ENCODE peak calls at places on chromosome 17, in ten cellular contexts. One of them, this sample, is unnamed. For H3K9me3, the result is how much of the 10 kb centered on the place peaks cover.

GRCh38 chr17:62601438-62601837 is 26.0 kb upstream of the MRC2 start:
- DNase-seq in neuronal stem cell: no peak
- DNase-seq in AG04450: no peak
- DNase-seq in endodermal cell: no peak
- DNase-seq in left ventricle myocardium inferior: no peak
- DNase-seq in ovary: no peak
- DNase-seq in CD8-positive, alpha-beta T cell: no peak
- DNase-seq in Karpas-422: no peak
- DNase-seq in thyroid gland: no peak
- DNase-seq in PC-9: no peak
- DNase-seq in this sample: no peak

GRCh38 chr17:4770632-4771031 is 1.1 kb upstream of the TM4SF5 start:
- DNase-seq in neuronal stem cell: no peak
- DNase-seq in AG04450: no peak
- DNase-seq in endodermal cell: no peak
- DNase-seq in left ventricle myocardium inferior: no peak
- DNase-seq in ovary: no peak
- DNase-seq in CD8-positive, alpha-beta T cell: no peak
- DNase-seq in Karpas-422: no peak
- DNase-seq in thyroid gland: no peak
- DNase-seq in PC-9: no peak
- DNase-seq in this sample: no peak

GRCh38 chr17:2212328-2212981 is 91.1 kb downstream of the SMG6 start:
- DNase-seq in neuronal stem cell: no peak
- DNase-seq in AG04450: no peak
- DNase-seq in endodermal cell: no peak
- DNase-seq in left ventricle myocardium inferior: peak
- DNase-seq in ovary: no peak
- DNase-seq in CD8-positive, alpha-beta T cell: no peak
- DNase-seq in Karpas-422: no peak
- DNase-seq in thyroid gland: peak
- DNase-seq in PC-9: no peak
- DNase-seq in this sample: no peak

GRCh38 chr17:39462644-39463375 is 1.5 kb downstream of the CDK12 start:
- DNase-seq in neuronal stem cell: no peak
- DNase-seq in AG04450: no peak
- DNase-seq in endodermal cell: peak
- DNase-seq in left ventricle myocardium inferior: no peak
- DNase-seq in ovary: no peak
- DNase-seq in CD8-positive, alpha-beta T cell: peak
- DNase-seq in Karpas-422: peak
- DNase-seq in thyroid gland: peak
- DNase-seq in PC-9: no peak
- DNase-seq in this sample: peak

GRCh38 chr17:15490634-15491261 is 23.3 kb upstream of the CDRT4 start:
- DNase-seq in neuronal stem cell: peak
- DNase-seq in AG04450: no peak
- DNase-seq in endodermal cell: peak
- DNase-seq in left ventricle myocardium inferior: peak
- DNase-seq in ovary: no peak
- DNase-seq in CD8-positive, alpha-beta T cell: no peak
- DNase-seq in Karpas-422: no peak
- DNase-seq in thyroid gland: peak
- DNase-seq in PC-9: peak
- DNase-seq in this sample: peak

GRCh38 chr17:81607431-81607830 is 29.5 kb downstream of the NPLOC4 start:
- DNase-seq in neuronal stem cell: no peak
- DNase-seq in AG04450: no peak
- DNase-seq in endodermal cell: no peak
- DNase-seq in left ventricle myocardium inferior: no peak
- DNase-seq in ovary: no peak
- DNase-seq in CD8-positive, alpha-beta T cell: no peak
- DNase-seq in Karpas-422: no peak
- DNase-seq in thyroid gland: no peak
- DNase-seq in PC-9: no peak
- DNase-seq in this sample: no peak

GRCh38 chr17:35094902-35095301 is 24.8 kb downstream of the RAD51D start:
- DNase-seq in neuronal stem cell: no peak
- DNase-seq in AG04450: peak
- DNase-seq in endodermal cell: no peak
- DNase-seq in left ventricle myocardium inferior: no peak
- DNase-seq in ovary: no peak
- DNase-seq in CD8-positive, alpha-beta T cell: no peak
- DNase-seq in Karpas-422: no peak
- DNase-seq in thyroid gland: no peak
- DNase-seq in PC-9: peak
- DNase-seq in this sample: no peak

GRCh38 chr17:79933863-79934652 is 94.8 kb upstream of the CBX4 start:
- DNase-seq in neuronal stem cell: no peak
- DNase-seq in AG04450: no peak
- DNase-seq in endodermal cell: no peak
- DNase-seq in left ventricle myocardium inferior: no peak
- DNase-seq in ovary: no peak
- DNase-seq in CD8-positive, alpha-beta T cell: no peak
- DNase-seq in Karpas-422: peak
- DNase-seq in thyroid gland: peak
- DNase-seq in PC-9: peak
- DNase-seq in this sample: peak

GRCh38 chr17:12492450-12492849 is 173.2 kb upstream of the MYOCD start:
- DNase-seq in neuronal stem cell: no peak
- DNase-seq in AG04450: peak
- DNase-seq in endodermal cell: no peak
- DNase-seq in left ventricle myocardium inferior: no peak
- DNase-seq in ovary: no peak
- DNase-seq in CD8-positive, alpha-beta T cell: no peak
- DNase-seq in Karpas-422: no peak
- DNase-seq in thyroid gland: no peak
- DNase-seq in PC-9: no peak
- DNase-seq in this sample: no peak

GRCh38 chr17:80677214-80677756 is 132.6 kb downstream of the RPTOR start:
- DNase-seq in neuronal stem cell: no peak
- DNase-seq in AG04450: no peak
- DNase-seq in endodermal cell: no peak
- DNase-seq in left ventricle myocardium inferior: no peak
- DNase-seq in ovary: no peak
- DNase-seq in CD8-positive, alpha-beta T cell: no peak
- DNase-seq in Karpas-422: no peak
- DNase-seq in thyroid gland: no peak
- DNase-seq in PC-9: no peak
- DNase-seq in this sample: no peak

GRCh38 chr17:37490022-37490587 is 414 bp downstream of the DUSP14 start:
- DNase-seq in neuronal stem cell: peak
- DNase-seq in AG04450: no peak
- DNase-seq in endodermal cell: peak
- DNase-seq in left ventricle myocardium inferior: peak
- DNase-seq in ovary: peak
- DNase-seq in CD8-positive, alpha-beta T cell: peak
- DNase-seq in Karpas-422: peak
- DNase-seq in thyroid gland: peak
- DNase-seq in PC-9: peak
- DNase-seq in this sample: peak

GRCh38 chr17:72349508-72350472 is 229.0 kb downstream of the SOX9 start:
- DNase-seq in neuronal stem cell: no peak
- DNase-seq in AG04450: no peak
- DNase-seq in endodermal cell: no peak
- DNase-seq in left ventricle myocardium inferior: no peak
- DNase-seq in ovary: no peak
- DNase-seq in CD8-positive, alpha-beta T cell: no peak
- DNase-seq in Karpas-422: no peak
- DNase-seq in thyroid gland: no peak
- DNase-seq in PC-9: no peak
- DNase-seq in this sample: no peak

GRCh38 chr17:6343736-6344135 is 91.2 kb downstream of the AIPL1 start:
- DNase-seq in neuronal stem cell: no peak
- DNase-seq in AG04450: no peak
- DNase-seq in endodermal cell: no peak
- DNase-seq in left ventricle myocardium inferior: no peak
- DNase-seq in ovary: no peak
- DNase-seq in CD8-positive, alpha-beta T cell: no peak
- DNase-seq in Karpas-422: no peak
- DNase-seq in thyroid gland: no peak
- DNase-seq in PC-9: no peak
- DNase-seq in this sample: no peak

GRCh38 chr17:71438631-71439146 is 682.1 kb upstream of the SOX9 start:
- DNase-seq in neuronal stem cell: no peak
- DNase-seq in AG04450: peak
- DNase-seq in endodermal cell: no peak
- DNase-seq in left ventricle myocardium inferior: no peak
- DNase-seq in ovary: no peak
- DNase-seq in CD8-positive, alpha-beta T cell: no peak
- DNase-seq in Karpas-422: no peak
- DNase-seq in thyroid gland: peak
- DNase-seq in PC-9: peak
- DNase-seq in this sample: peak

GRCh38 chr17:83079340-83079747 is at the start of gene METRNL:
- DNase-seq in neuronal stem cell: peak
- DNase-seq in AG04450: no peak
- DNase-seq in endodermal cell: peak
- DNase-seq in left ventricle myocardium inferior: peak
- DNase-seq in ovary: peak
- DNase-seq in CD8-positive, alpha-beta T cell: peak
- DNase-seq in Karpas-422: peak
- DNase-seq in thyroid gland: peak
- DNase-seq in PC-9: peak
- DNase-seq in this sample: peak

GRCh38 chr17:43849116-43849515 is 2.1 kb downstream of the CD300LG start:
- DNase-seq in neuronal stem cell: no peak
- DNase-seq in AG04450: no peak
- DNase-seq in endodermal cell: no peak
- DNase-seq in left ventricle myocardium inferior: no peak
- DNase-seq in ovary: no peak
- DNase-seq in CD8-positive, alpha-beta T cell: no peak
- DNase-seq in Karpas-422: no peak
- DNase-seq in thyroid gland: no peak
- DNase-seq in PC-9: no peak
- DNase-seq in this sample: no peak

GRCh38 chr17:79685121-79685520 is 45.6 kb upstream of the ENPP7 start:
- DNase-seq in neuronal stem cell: no peak
- DNase-seq in AG04450: no peak
- DNase-seq in endodermal cell: no peak
- DNase-seq in left ventricle myocardium inferior: peak
- DNase-seq in ovary: no peak
- DNase-seq in CD8-positive, alpha-beta T cell: no peak
- DNase-seq in Karpas-422: no peak
- DNase-seq in thyroid gland: no peak
- DNase-seq in PC-9: no peak
- DNase-seq in this sample: no peak

DNA sequence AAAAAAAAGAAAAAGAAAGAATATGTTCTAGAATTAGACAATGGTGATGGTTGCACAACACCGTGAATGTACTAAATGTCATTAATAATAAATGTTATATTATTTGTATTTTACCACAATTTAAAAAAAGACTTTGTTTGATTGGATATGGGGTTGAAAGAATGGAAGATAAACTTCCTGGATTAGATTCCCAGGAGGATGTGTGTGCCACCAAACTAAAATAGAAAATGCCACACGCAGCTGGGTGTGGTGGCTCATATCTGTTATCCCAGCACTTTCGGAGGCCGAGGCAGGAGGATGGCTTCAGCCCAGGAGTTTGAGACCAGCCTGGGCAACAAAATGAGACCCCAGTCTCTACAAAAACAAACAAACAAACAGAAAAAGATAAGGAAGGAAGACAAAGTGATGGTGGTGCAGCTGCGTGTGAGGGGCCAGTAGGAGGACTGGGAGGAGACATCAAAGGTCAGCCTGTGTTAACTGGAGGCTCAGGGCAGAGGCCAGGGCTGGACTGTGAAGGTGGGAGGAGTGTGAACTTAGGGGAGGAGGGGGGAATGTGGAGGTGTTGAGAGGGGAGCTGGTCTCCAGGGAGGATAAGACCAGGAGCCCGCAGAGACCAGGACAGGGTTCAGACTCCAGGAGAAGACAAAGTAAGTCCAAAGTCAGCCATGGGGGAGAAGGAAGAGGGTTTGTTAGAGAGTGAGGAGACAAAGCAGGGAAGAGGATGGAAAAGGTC is 4.1 kb downstream of the PECAM1 start:
- DNase-seq in neuronal stem cell: no peak
- DNase-seq in AG04450: no peak
- DNase-seq in endodermal cell: no peak
- DNase-seq in left ventricle myocardium inferior: no peak
- DNase-seq in ovary: no peak
- DNase-seq in CD8-positive, alpha-beta T cell: no peak
- DNase-seq in Karpas-422: no peak
- DNase-seq in thyroid gland: no peak
- DNase-seq in PC-9: no peak
- DNase-seq in this sample: no peak
- H3K4me3 ChIP-seq in neuronal stem cell: no peak
- H3K4me3 ChIP-seq in AG04450: no peak
- H3K4me3 ChIP-seq in endodermal cell: no peak
- H3K4me3 ChIP-seq in left ventricle myocardium inferior: peak
- H3K4me3 ChIP-seq in ovary: peak
- H3K4me3 ChIP-seq in CD8-positive, alpha-beta T cell: no peak
- H3K4me3 ChIP-seq in Karpas-422: no peak
- H3K4me3 ChIP-seq in thyroid gland: no peak
- H3K4me3 ChIP-seq in PC-9: peak
- H3K4me3 ChIP-seq in this sample: no peak

GRCh38 chr17:10083864-10084263 is 114.5 kb downstream of the GAS7 start:
- DNase-seq in neuronal stem cell: no peak
- DNase-seq in AG04450: no peak
- DNase-seq in endodermal cell: no peak
- DNase-seq in left ventricle myocardium inferior: no peak
- DNase-seq in ovary: no peak
- DNase-seq in CD8-positive, alpha-beta T cell: no peak
- DNase-seq in Karpas-422: no peak
- DNase-seq in thyroid gland: no peak
- DNase-seq in PC-9: no peak
- DNase-seq in this sample: no peak
- H3K9me3 ChIP-seq in neuronal stem cell: under half
- H3K9me3 ChIP-seq in AG04450: under half
- H3K9me3 ChIP-seq in endodermal cell: under half
- H3K9me3 ChIP-seq in left ventricle myocardium inferior: under half
- H3K9me3 ChIP-seq in ovary: under half
- H3K9me3 ChIP-seq in CD8-positive, alpha-beta T cell: under half
- H3K9me3 ChIP-seq in Karpas-422: under half
- H3K9me3 ChIP-seq in thyroid gland: under half
- H3K9me3 ChIP-seq in PC-9: under half
- H3K9me3 ChIP-seq in this sample: under half

GRCh38 chr17:17781591-17782424 is 55.0 kb downstream of the SREBF1 start:
- DNase-seq in neuronal stem cell: peak
- DNase-seq in AG04450: no peak
- DNase-seq in endodermal cell: peak
- DNase-seq in left ventricle myocardium inferior: peak
- DNase-seq in ovary: peak
- DNase-seq in CD8-positive, alpha-beta T cell: no peak
- DNase-seq in Karpas-422: peak
- DNase-seq in thyroid gland: peak
- DNase-seq in PC-9: peak
- DNase-seq in this sample: no peak
- H3K4me3 ChIP-seq in neuronal stem cell: peak
- H3K4me3 ChIP-seq in AG04450: peak
- H3K4me3 ChIP-seq in endodermal cell: peak
- H3K4me3 ChIP-seq in left ventricle myocardium inferior: peak
- H3K4me3 ChIP-seq in ovary: peak
- H3K4me3 ChIP-seq in CD8-positive, alpha-beta T cell: no peak
- H3K4me3 ChIP-seq in Karpas-422: peak
- H3K4me3 ChIP-seq in thyroid gland: no peak
- H3K4me3 ChIP-seq in PC-9: peak
- H3K4me3 ChIP-seq in this sample: peak

DNA sequence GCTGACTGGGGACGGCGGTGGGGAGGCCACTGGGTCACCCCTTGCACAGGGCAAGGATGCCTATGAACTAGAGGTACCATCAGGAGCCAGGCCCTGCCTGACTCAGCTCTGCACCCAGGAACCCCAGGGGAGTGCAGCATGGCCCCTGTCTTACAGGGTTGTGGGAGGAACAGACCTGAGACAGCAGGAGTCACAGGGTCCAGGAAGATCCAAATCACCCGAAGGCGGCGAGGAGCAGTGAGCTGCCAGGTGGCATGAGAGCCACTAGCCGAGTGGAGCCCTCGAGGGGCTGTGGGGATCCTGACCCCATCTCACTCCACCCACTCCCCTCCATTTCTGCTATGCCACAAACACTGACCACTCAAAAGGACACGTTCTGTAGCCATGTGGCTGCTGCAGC is 30.8 kb downstream of the PLD6 start:
- DNase-seq in neuronal stem cell: no peak
- DNase-seq in AG04450: no peak
- DNase-seq in endodermal cell: no peak
- DNase-seq in left ventricle myocardium inferior: no peak
- DNase-seq in ovary: no peak
- DNase-seq in CD8-positive, alpha-beta T cell: no peak
- DNase-seq in Karpas-422: no peak
- DNase-seq in thyroid gland: no peak
- DNase-seq in PC-9: no peak
- DNase-seq in this sample: no peak
- H3K9me3 ChIP-seq in neuronal stem cell: under half
- H3K9me3 ChIP-seq in AG04450: under half
- H3K9me3 ChIP-seq in endodermal cell: under half
- H3K9me3 ChIP-seq in left ventricle myocardium inferior: under half
- H3K9me3 ChIP-seq in ovary: under half
- H3K9me3 ChIP-seq in CD8-positive, alpha-beta T cell: under half
- H3K9me3 ChIP-seq in Karpas-422: under half
- H3K9me3 ChIP-seq in thyroid gland: under half
- H3K9me3 ChIP-seq in PC-9: under half
- H3K9me3 ChIP-seq in this sample: under half

This sample was measured in SJSA1.